ENCODE peak calls at places on chromosomes 7 and 10, in ten cellular contexts. J is HEK293T; Q is iris pigment epithelial cell; I is foreskin fibroblast; F is BJ; A is H54; S is CD8-positive, alpha-beta memory T cell; G is stimulated activated CD4-positive, alpha-beta T cell treated with anti-CD3 and anti-CD28 coated beads, Interleukin-15, amount 100 ng/mL, for 24 hours; Z is IMR-90; M is WERI-Rb-1. L is an unnamed sample.

GRCh38 chr7:131045526-131045925 is 282.1 kb upstream of the MKLN1 start:
- DNase-seq in Q (no peak), F (no peak), Z (no peak), A (no peak), S (no peak), I (no peak), M (no peak), G (no peak), J (no peak), L (no peak)

GRCh38 chr10:14565199-14565598 is 209.5 kb downstream of the FAM107B start:
- DNase-seq in M (no peak), A (no peak), J (no peak), G (no peak), F (no peak), S (no peak), Q (no peak), I (no peak), Z (no peak), L (no peak)

GRCh38 chr7:100823140-100823525 is 4.2 kb downstream of the EPHB4 start:
- DNase-seq in A (no peak), S (no peak), I (no peak), Q (no peak), J (no peak), F (no peak), G (no peak), M (no peak), Z (no peak), L (no peak)

GRCh38 chr10:98135222-98135899 is 904 bp downstream of the R3HCC1L start:
- DNase-seq in A (no peak), Q (no peak), M (no peak), J (no peak), Z (no peak), S (no peak), F (no peak), G (no peak), I (no peak), L (no peak)

GRCh38 chr10:119161680-119162079 is 3.8 kb downstream of the SFXN4 start:
- DNase-seq in I (peak; percentile 14), Z (peak; percentile 76), A (peak; percentile 61), J (no peak), M (no peak), F (no peak), S (no peak), Q (peak; percentile 41), G (no peak), L (no peak)

GRCh38 chr10:75108684-75109458 is 2.6 kb upstream of the SAMD8 start:
- DNase-seq in Z (no peak), J (peak; percentile 76), S (no peak), I (no peak), Q (no peak), M (peak; percentile 72), F (no peak), G (no peak), A (peak; percentile 84), L (peak; percentile 65)

GRCh38 chr7:30797294-30798040 is 26.2 kb downstream of the MINDY4 start:
- DNase-seq in G (no peak), Z (no peak), J (no peak), S (no peak), A (no peak), F (no peak), I (no peak), M (no peak), Q (no peak), L (no peak)

GRCh38 chr7:131897016-131897789 is 340.8 kb upstream of the PODXL start:
- DNase-seq in S (no peak), A (peak; percentile 54), Q (peak; percentile 23), I (peak; percentile 7), F (peak; percentile 35), J (peak; percentile 51), M (peak; percentile 94), Z (peak; percentile 24), G (no peak), L (no peak)

GRCh38 chr10:91582063-91582673 is 50.7 kb downstream of the PPP1R3C start:
- DNase-seq in J (no peak), A (no peak), G (no peak), Q (no peak), Z (no peak), S (no peak), F (no peak), M (no peak), I (no peak), L (no peak)

GRCh38 chr7:136956232-136956631 is 87.8 kb downstream of the CHRM2 start:
- DNase-seq in J (no peak), S (no peak), M (no peak), G (no peak), F (peak; percentile 44), Z (peak; percentile 87), Q (peak; percentile 85), I (peak; percentile 71), A (no peak), L (no peak)

GRCh38 chr10:121080324-121080807 is 229.2 kb downstream of the WDR11 start:
- DNase-seq in I (no peak), A (no peak), G (no peak), M (peak; percentile 93), J (peak; percentile 50), S (no peak), F (no peak), Q (no peak), Z (no peak), L (no peak)

GRCh38 chr10:70759769-70760168 is 25.4 kb downstream of the TBATA start:
- DNase-seq in Q (no peak), J (no peak), I (no peak), F (no peak), M (no peak), S (no peak), Z (no peak), G (no peak), A (no peak), L (no peak)

GRCh38 chr7:155589001-155589980 is 42.9 kb upstream of the CNPY1 start:
- DNase-seq in Q (no peak), G (no peak), A (no peak), J (no peak), F (no peak), M (no peak), S (no peak), I (no peak), Z (no peak), L (no peak)

GRCh38 chr7:74612015-74612829 is 45.3 kb upstream of the GTF2I start:
- DNase-seq in Q (peak; percentile 44), M (no peak), F (no peak), G (no peak), J (no peak), Z (no peak), S (no peak), I (no peak), A (no peak), L (peak; percentile 18)

GRCh38 chr10:85602713-85603112 is 763.9 kb downstream of the GRID1 start:
- DNase-seq in Q (no peak), I (no peak), G (no peak), M (no peak), F (no peak), Z (no peak), J (no peak), A (no peak), S (no peak), L (no peak)

GRCh38 chr10:75530337-75530736 is 98.9 kb downstream of the LRMDA start:
- DNase-seq in Q (peak; percentile 27), A (peak; percentile 83), Z (no peak), F (no peak), I (no peak), M (no peak), S (no peak), J (no peak), G (no peak), L (no peak)

GRCh38 chr10:45471531-45472310 is 97.7 kb downstream of the ALOX5 start:
- DNase-seq in F (no peak), A (no peak), Z (no peak), I (no peak), G (no peak), S (no peak), Q (no peak), J (no peak), M (no peak), L (peak; percentile 49)

GRCh38 chr7:23873306-23873705 is 163.3 kb downstream of the STK31 start:
- DNase-seq in M (no peak), F (no peak), I (no peak), G (no peak), J (no peak), S (no peak), A (no peak), Q (no peak), Z (no peak), L (no peak)

GRCh38 chr10:16799621-16800020 is 17.6 kb downstream of the RSU1 start:
- DNase-seq in J (no peak), F (no peak), A (no peak), Q (peak; percentile 11), I (no peak), S (no peak), M (no peak), Z (no peak), G (peak; percentile 33), L (no peak)

GRCh38 chr7:22808140-22808539 is 14.5 kb downstream of the TOMM7 start:
- DNase-seq in G (no peak), F (no peak), J (no peak), I (no peak), Q (no peak), A (no peak), Z (no peak), S (no peak), M (no peak), L (no peak)

GRCh38 chr7:125773113-125773800 is 843.6 kb upstream of the POT1 start:
- DNase-seq in I (no peak), Q (no peak), Z (no peak), F (no peak), S (no peak), A (no peak), J (no peak), G (no peak), M (peak; percentile 76), L (peak; percentile 13)

GRCh38 chr10:61888744-61889143 is 12.8 kb upstream of the ARID5B start:
- DNase-seq in F (no peak), A (no peak), I (peak; percentile 32), Z (peak; percentile 75), M (no peak), S (no peak), J (no peak), Q (peak; percentile 43), G (no peak), L (no peak)

GRCh38 chr7:24192701-24193100 is 91.3 kb upstream of the NPY start:
- DNase-seq in M (no peak), I (no peak), A (no peak), Q (no peak), S (no peak), F (no peak), J (no peak), Z (no peak), G (no peak), L (no peak)

GRCh38 chr7:123923599-123923998 is 1.4 kb upstream of the SPAM1 start:
- DNase-seq in A (no peak), M (no peak), I (no peak), S (no peak), F (no peak), Z (no peak), Q (no peak), G (no peak), J (no peak), L (no peak)

GRCh38 chr7:5282464-5283316 is at the start of gene SLC29A4:
- DNase-seq in I (peak; percentile 11), Z (no peak), J (peak; percentile 50), M (peak; percentile 46), S (no peak), F (no peak), G (peak; percentile 49), A (no peak), Q (no peak), L (peak; percentile 62)

GRCh38 chr10:100909506-100910260 is 3.1 kb upstream of the SLF2 start:
- DNase-seq in J (no peak), Q (peak; percentile 50), Z (no peak), S (no peak), M (peak; percentile 72), F (no peak), A (no peak), G (no peak), I (no peak), L (peak; percentile 41)

GRCh38 chr7:13778967-13779366 is 210.5 kb downstream of the ETV1 start:
- DNase-seq in G (peak; percentile 5), Q (peak; percentile 9), A (peak; percentile 64), Z (peak; percentile 35), S (no peak), M (no peak), I (peak; percentile 50), F (no peak), J (no peak), L (no peak)

GRCh38 chr10:36232935-36233334 is 590.8 kb upstream of the FZD8 start:
- DNase-seq in I (no peak), A (no peak), J (no peak), G (no peak), Q (no peak), M (no peak), Z (no peak), F (no peak), S (no peak), L (no peak)